ENCODE peak calls at places on chromosomes 12 and 14, in five cellular contexts. One of them, this sample, is unnamed.

GRCh38 chr12:42887657-42888056 is 298.1 kb upstream of the PRICKLE1 start:
- DNase-seq in astrocyte of the spinal cord: no peak
- DNase-seq in heart right ventricle: no peak
- DNase-seq in GOT3: no peak
- DNase-seq in lung: no peak
- DNase-seq in this sample: no peak

GRCh38 chr12:124829008-124829707 is 34.5 kb downstream of the SCARB1 start:
- DNase-seq in astrocyte of the spinal cord: peak
- DNase-seq in lung: no peak
- DNase-seq in heart right ventricle: no peak
- DNase-seq in GOT3: no peak
- DNase-seq in this sample: no peak

GRCh38 chr12:3311027-3311402 is 180.0 kb upstream of the PRMT8 start:
- DNase-seq in GOT3: no peak
- DNase-seq in heart right ventricle: no peak
- DNase-seq in lung: no peak
- DNase-seq in astrocyte of the spinal cord: peak
- DNase-seq in this sample: no peak

GRCh38 chr12:69388371-69388770 is 28.8 kb downstream of the YEATS4 start:
- DNase-seq in heart right ventricle: no peak
- DNase-seq in GOT3: no peak
- DNase-seq in astrocyte of the spinal cord: peak
- DNase-seq in lung: no peak
- DNase-seq in this sample: no peak

GRCh38 chr14:32980178-32980886 is 41.7 kb downstream of the NPAS3 start:
- DNase-seq in GOT3: no peak
- DNase-seq in heart right ventricle: no peak
- DNase-seq in astrocyte of the spinal cord: no peak
- DNase-seq in lung: no peak
- DNase-seq in this sample: no peak

GRCh38 chr14:92959189-92959531 is 36.2 kb downstream of the CHGA start:
- DNase-seq in heart right ventricle: no peak
- DNase-seq in lung: no peak
- DNase-seq in GOT3: no peak
- DNase-seq in astrocyte of the spinal cord: no peak
- DNase-seq in this sample: no peak

GRCh38 chr12:47396902-47397663 is 308.7 kb downstream of the RPAP3 start:
- DNase-seq in astrocyte of the spinal cord: no peak
- DNase-seq in lung: no peak
- DNase-seq in heart right ventricle: no peak
- DNase-seq in GOT3: no peak
- DNase-seq in this sample: no peak

GRCh38 chr14:101735453-101735852 is 26.1 kb upstream of the PPP2R5C start:
- DNase-seq in GOT3: no peak
- DNase-seq in lung: no peak
- DNase-seq in heart right ventricle: no peak
- DNase-seq in astrocyte of the spinal cord: no peak
- DNase-seq in this sample: no peak